ENCODE peak calls at places on chromosome 7, in eight cellular contexts. V is skeletal muscle cell; Y is BJ; J is NCI-H345; P is T-helper 9 cell; G is activated CD4-positive, alpha-beta T cell treated with anti-CD3 and anti-CD28 coated beads for 36 hours; E is stimulated activated CD4-positive, alpha-beta T cell treated with anti-CD3 and anti-CD28 coated beads, Interleukin-15, amount 100 ng/mL, for 1 hour; W is KBM-7. T is an unnamed sample.

GRCh38 chr7:44982970-44983369 is 4.2 kb upstream of the MYO1G start:
- DNase-seq in P (no peak), E (no peak), J (no peak), Y (no peak), V (no peak), W (no peak), G (peak), T (no peak)

GRCh38 chr7:30927040-30927439 is 15.4 kb downstream of the AQP1 start:
- DNase-seq in Y (no peak), G (peak), J (no peak), E (no peak), V (no peak), P (no peak), W (no peak), T (no peak)

GRCh38 chr7:152851326-152851725 is 91.8 kb downstream of the ACTR3B start:
- DNase-seq in Y (no peak), P (no peak), J (no peak), W (no peak), G (no peak), E (no peak), V (no peak), T (no peak)

GRCh38 chr7:127879942-127880341 is 151.3 kb downstream of the LRRC4 start:
- DNase-seq in W (no peak), J (no peak), G (no peak), V (no peak), P (no peak), E (no peak), Y (no peak), T (no peak)

GRCh38 chr7:156223935-156224334 is 411.7 kb upstream of the SHH start:
- DNase-seq in W (no peak), V (no peak), P (no peak), Y (no peak), E (no peak), J (no peak), G (no peak), T (no peak)

GRCh38 chr7:155583636-155584035 is 37.3 kb upstream of the CNPY1 start:
- DNase-seq in E (no peak), Y (no peak), P (no peak), V (no peak), G (no peak), J (no peak), W (no peak), T (no peak)

GRCh38 chr7:149818536-149818840 is 19.7 kb upstream of the ZNF862 start:
- DNase-seq in J (no peak), P (no peak), V (no peak), E (no peak), Y (no peak), W (no peak), G (no peak), T (no peak)

GRCh38 chr7:135980665-135981180 is 3.6 kb upstream of the MTPN start:
- DNase-seq in Y (no peak), P (peak), G (peak), J (no peak), W (peak), V (peak), E (no peak), T (peak)

GRCh38 chr7:88302486-88302885 is 4.2 kb downstream of the STEAP4 start:
- DNase-seq in G (no peak), V (no peak), P (no peak), E (no peak), Y (no peak), J (no peak), W (no peak), T (no peak)

GRCh38 chr7:159088016-159088865 is 56.4 kb downstream of the VIPR2 start:
- DNase-seq in P (no peak), Y (no peak), V (no peak), W (no peak), E (no peak), G (no peak), J (no peak), T (no peak)

GRCh38 chr7:77698042-77698625 is 1.9 kb downstream of the RSBN1L start:
- DNase-seq in Y (no peak), J (no peak), W (peak), E (no peak), G (no peak), P (no peak), V (no peak), T (no peak)

GRCh38 chr7:46558482-46559193 is 637.6 kb upstream of the IGFBP3 start:
- DNase-seq in V (no peak), J (no peak), E (no peak), W (no peak), G (no peak), Y (peak), P (no peak), T (no peak)

GRCh38 chr7:18308938-18309337 is 186.6 kb upstream of the HDAC9 start:
- DNase-seq in V (no peak), P (no peak), W (no peak), E (no peak), J (no peak), Y (no peak), G (no peak), T (no peak)

GRCh38 chr7:56009695-56010094 is 41.5 kb downstream of the PSPH start:
- DNase-seq in Y (no peak), V (no peak), P (no peak), J (peak), E (no peak), W (no peak), G (no peak), T (no peak)

GRCh38 chr7:43242628-43243255 is 130.3 kb downstream of the HECW1 start:
- DNase-seq in G (no peak), J (no peak), V (no peak), P (no peak), W (no peak), E (no peak), Y (no peak), T (no peak)

GRCh38 chr7:29194594-29195417 is at the start of gene CHN2:
- DNase-seq in V (no peak), Y (no peak), E (peak), P (peak), J (peak), W (peak), G (peak), T (no peak)

GRCh38 chr7:45457591-45457990 is 116.6 kb upstream of the ADCY1 start:
- DNase-seq in G (no peak), Y (no peak), W (no peak), J (peak), V (no peak), E (no peak), P (no peak), T (no peak)

GRCh38 chr7:20892776-20893175 is 106.1 kb upstream of the SP8 start:
- DNase-seq in V (no peak), E (no peak), W (no peak), J (no peak), P (no peak), G (no peak), Y (no peak), T (no peak)

GRCh38 chr7:80643336-80643925 is 5.0 kb downstream of the CD36 start:
- DNase-seq in Y (no peak), J (no peak), V (no peak), E (no peak), G (no peak), P (no peak), W (peak), T (no peak)